ENCODE peak calls at places on chromosomes 3 and 15, in four cellular contexts. L, E, N and J are unnamed samples.

GRCh38 chr3:157469571-157470294 is 33.1 kb downstream of the PTX3 start:
- DNase-seq in L (no peak), E (no peak), N (no peak), J (no peak)

GRCh38 chr15:63236272-63236671 is 41.1 kb upstream of the APH1B start:
- DNase-seq in L (no peak), E (no peak), N (no peak), J (no peak)

GRCh38 chr15:99507732-99508571 is 57.8 kb upstream of the MEF2A start:
- DNase-seq in L (no peak), E (no peak), N (no peak), J (no peak)

GRCh38 chr15:64642875-64643274 is 132.5 kb downstream of the RBPMS2 start:
- DNase-seq in L (no peak), E (no peak), N (no peak), J (no peak)

GRCh38 chr15:90851114-90851513 is 17.3 kb upstream of the FURIN start:
- DNase-seq in L (no peak), E (no peak), N (no peak), J (no peak)

GRCh38 chr3:69180869-69181591 is 58.6 kb upstream of the LMOD3 start:
- DNase-seq in L (no peak), E (no peak), N (no peak), J (no peak)

GRCh38 chr3:126155819-126156218 is 24.6 kb downstream of the ALDH1L1 start:
- DNase-seq in L (no peak), E (no peak), N (no peak), J (no peak)

GRCh38 chr15:43939070-43939469 is 112.3 kb downstream of the WDR76 start:
- DNase-seq in L (peak), E (no peak), N (no peak), J (peak)

GRCh38 chr3:187931770-187932278 is 186.6 kb upstream of the BCL6 start:
- DNase-seq in L (no peak), E (no peak), N (no peak), J (no peak)

GRCh38 chr3:170977911-170978310 is 48.6 kb downstream of the SLC2A2 start:
- DNase-seq in L (no peak), E (no peak), N (peak), J (no peak)

GRCh38 chr15:32987067-32987466 is 207.4 kb downstream of the FMN1 start:
- DNase-seq in L (no peak), E (no peak), N (peak), J (no peak)

GRCh38 chr3:150733373-150733935 is 29.5 kb downstream of the SIAH2 start:
- DNase-seq in L (no peak), E (no peak), N (no peak), J (no peak)